ENCODE peak calls at places on chromosomes 5 and 9, in five cellular contexts. F is psoas muscle, S is hepatocyte, O is bronchial epithelial cell, G is transverse colon. N is an unnamed sample.

GRCh38 chr5:27906911-27907590 is 868.7 kb upstream of the CDH9 start:
- DNase-seq in F (no peak), S (peak), O (peak), G (no peak), N (no peak)

GRCh38 chr5:172223901-172224873 is 30.2 kb downstream of the EFCAB9 start:
- DNase-seq in F (no peak), S (no peak), O (no peak), G (no peak), N (no peak)

GRCh38 chr9:14323969-14324366 is 10.0 kb upstream of the NFIB start:
- DNase-seq in F (no peak), S (no peak), O (no peak), G (no peak), N (no peak)

GRCh38 chr9:105722099-105722498 is 27.8 kb downstream of the TMEM38B start:
- DNase-seq in F (no peak), S (no peak), O (no peak), G (no peak), N (no peak)

GRCh38 chr9:93059097-93059959 is 827 bp downstream of the SUSD3 start:
- DNase-seq in F (no peak), S (no peak), O (no peak), G (peak), N (no peak)

GRCh38 chr5:72231989-72232703 is 87.9 kb downstream of the MRPS27 start:
- DNase-seq in F (no peak), S (no peak), O (peak), G (no peak), N (no peak)

GRCh38 chr5:91787718-91788117 is 404.6 kb upstream of the ARRDC3 start:
- DNase-seq in F (no peak), S (no peak), O (peak), G (no peak), N (no peak)

GRCh38 chr5:79077680-79078365 is 8.3 kb downstream of the BHMT2 start:
- DNase-seq in F (no peak), S (no peak), O (peak), G (no peak), N (no peak)

GRCh38 chr9:17401858-17402257 is 177.0 kb upstream of the SH3GL2 start:
- DNase-seq in F (no peak), S (no peak), O (peak), G (no peak), N (no peak)

GRCh38 chr9:12718482-12719026 is 25.4 kb downstream of the TYRP1 start:
- DNase-seq in F (no peak), S (peak), O (peak), G (no peak), N (peak)

GRCh38 chr5:144247131-144247530 is 76.5 kb downstream of the KCTD16 start:
- DNase-seq in F (no peak), S (no peak), O (no peak), G (no peak), N (peak)

GRCh38 chr5:14068136-14068535 is 75.0 kb upstream of the TRIO start:
- DNase-seq in F (no peak), S (no peak), O (no peak), G (no peak), N (no peak)

GRCh38 chr5:136998864-136999263 is 500.3 kb downstream of the SPOCK1 start:
- DNase-seq in F (no peak), S (peak), O (no peak), G (no peak), N (no peak)

GRCh38 chr5:66956439-66956838 is 240.2 kb downstream of the CD180 start:
- DNase-seq in F (no peak), S (no peak), O (no peak), G (no peak), N (no peak)

GRCh38 chr5:108345541-108346171 is 36.2 kb downstream of the FBXL17 start:
- DNase-seq in F (no peak), S (peak), O (peak), G (no peak), N (no peak)

GRCh38 chr5:113265190-113265589 is 169.6 kb downstream of the TSSK1B start:
- DNase-seq in F (no peak), S (no peak), O (no peak), G (no peak), N (no peak)

GRCh38 chr9:126164796-126165525 is 161.7 kb upstream of the MVB12B start:
- DNase-seq in F (no peak), S (no peak), O (no peak), G (no peak), N (no peak)

GRCh38 chr9:125544988-125545651 is 161.9 kb downstream of the MAPKAP1 start:
- DNase-seq in F (no peak), S (peak), O (no peak), G (no peak), N (no peak)

GRCh38 chr5:112703866-112704820 is 33.5 kb upstream of the APC start:
- DNase-seq in F (no peak), S (peak), O (no peak), G (no peak), N (no peak)

GRCh38 chr5:96641368-96641767 is 20.8 kb upstream of the CAST start:
- DNase-seq in F (no peak), S (no peak), O (no peak), G (no peak), N (no peak)

GRCh38 chr5:121189569-121190305 is 661.9 kb upstream of the FTMT start:
- DNase-seq in F (no peak), S (peak), O (peak), G (no peak), N (no peak)

GRCh38 chr9:106077731-106078130 is 383.4 kb downstream of the TMEM38B start:
- DNase-seq in F (no peak), S (no peak), O (no peak), G (no peak), N (no peak)

GRCh38 chr5:169350759-169351240 is 49.9 kb upstream of the SLIT3 start:
- DNase-seq in F (peak), S (peak), O (peak), G (no peak), N (no peak)

GRCh38 chr5:55836191-55836590 is 15.0 kb upstream of the IL31RA start:
- DNase-seq in F (no peak), S (no peak), O (no peak), G (no peak), N (no peak)

GRCh38 chr9:108672475-108673065 is 183.2 kb downstream of the ACTL7B start:
- DNase-seq in F (no peak), S (peak), O (peak), G (no peak), N (no peak)

GRCh38 chr5:142829821-142830220 is 59.6 kb downstream of the ARHGAP26 start:
- DNase-seq in F (no peak), S (no peak), O (peak), G (no peak), N (no peak)

GRCh38 chr5:58484505-58484904 is 6.7 kb upstream of the GAPT start:
- DNase-seq in F (no peak), S (no peak), O (no peak), G (no peak), N (no peak)

GRCh38 chr5:59027145-59027907 is 444.5 kb downstream of the RAB3C start:
- DNase-seq in F (no peak), S (no peak), O (no peak), G (no peak), N (no peak)

GRCh38 chr5:107373511-107374263 is 297.1 kb downstream of the EFNA5 start:
- DNase-seq in F (no peak), S (no peak), O (no peak), G (no peak), N (no peak)

GRCh38 chr5:123089572-123089970 is 530 bp downstream of the PRDM6 start:
- DNase-seq in F (peak), S (peak), O (no peak), G (no peak), N (peak)

GRCh38 chr9:22136446-22137140 is 127.5 kb upstream of the CDKN2B start:
- DNase-seq in F (no peak), S (no peak), O (peak), G (no peak), N (no peak)

GRCh38 chr5:157543825-157544622 is 31.6 kb downstream of the ADAM19 start:
- DNase-seq in F (no peak), S (no peak), O (no peak), G (no peak), N (no peak)

GRCh38 chr5:137316346-137316736 is 182.8 kb downstream of the SPOCK1 start:
- DNase-seq in F (no peak), S (no peak), O (no peak), G (no peak), N (no peak)

GRCh38 chr5:132103969-132104391 is 30.4 kb downstream of the CSF2 start:
- DNase-seq in F (no peak), S (no peak), O (no peak), G (no peak), N (no peak)

GRCh38 chr5:79743846-79744605 is 54.4 kb downstream of the CMYA5 start:
- DNase-seq in F (no peak), S (no peak), O (peak), G (no peak), N (no peak)

GRCh38 chr5:72314571-72315172 is 5.4 kb downstream of the MRPS27 start:
- DNase-seq in F (no peak), S (peak), O (peak), G (no peak), N (no peak)

GRCh38 chr5:159089675-159090074 is 10.0 kb downstream of the EBF1 start:
- DNase-seq in F (no peak), S (no peak), O (no peak), G (no peak), N (no peak)

GRCh38 chr9:132201780-132202703 is 40.2 kb downstream of the NTNG2 start:
- DNase-seq in F (no peak), S (no peak), O (no peak), G (no peak), N (peak)
- TF ChIP-seq CTCF in F (no peak), S (no peak), O (no peak), G (no peak), N (no peak)

DNA sequence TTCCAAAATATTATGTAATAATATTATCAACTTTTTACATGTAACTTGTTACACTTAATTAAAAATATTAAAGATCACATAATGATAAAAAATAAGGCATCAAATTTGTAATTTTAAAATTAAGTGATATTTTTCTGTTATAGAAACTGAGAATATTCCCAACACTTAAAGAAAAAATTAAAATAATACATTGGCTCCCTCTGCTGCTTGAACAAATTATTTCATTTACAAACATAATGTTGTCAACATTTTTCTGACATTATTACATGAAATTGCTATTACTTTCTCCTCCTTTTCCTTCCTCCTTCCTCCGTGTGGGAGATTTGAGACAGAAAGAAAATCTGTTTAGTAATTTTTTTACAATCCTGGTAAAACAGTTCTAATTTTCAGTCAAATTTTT is 42.3 kb downstream of the RNF180 start:
- DNase-seq in F (no peak), S (no peak), O (peak), G (no peak), N (no peak)
- TF ChIP-seq CTCF in F (peak), S (peak), O (no peak), G (no peak), N (peak)

GRCh38 chr9:114153761-114154596 is 1.4 kb upstream of the COL27A1 start:
- DNase-seq in F (no peak), S (peak), O (no peak), G (no peak), N (peak)
- TF ChIP-seq CTCF in F (peak), S (peak), O (peak), G (no peak), N (peak)

GRCh38 chr9:123544007-123544827 is 188.2 kb downstream of the CRB2 start:
- DNase-seq in F (no peak), S (peak), O (peak), G (peak), N (peak)
- TF ChIP-seq CTCF in F (peak), S (peak), O (peak), G (peak), N (peak)

DNA sequence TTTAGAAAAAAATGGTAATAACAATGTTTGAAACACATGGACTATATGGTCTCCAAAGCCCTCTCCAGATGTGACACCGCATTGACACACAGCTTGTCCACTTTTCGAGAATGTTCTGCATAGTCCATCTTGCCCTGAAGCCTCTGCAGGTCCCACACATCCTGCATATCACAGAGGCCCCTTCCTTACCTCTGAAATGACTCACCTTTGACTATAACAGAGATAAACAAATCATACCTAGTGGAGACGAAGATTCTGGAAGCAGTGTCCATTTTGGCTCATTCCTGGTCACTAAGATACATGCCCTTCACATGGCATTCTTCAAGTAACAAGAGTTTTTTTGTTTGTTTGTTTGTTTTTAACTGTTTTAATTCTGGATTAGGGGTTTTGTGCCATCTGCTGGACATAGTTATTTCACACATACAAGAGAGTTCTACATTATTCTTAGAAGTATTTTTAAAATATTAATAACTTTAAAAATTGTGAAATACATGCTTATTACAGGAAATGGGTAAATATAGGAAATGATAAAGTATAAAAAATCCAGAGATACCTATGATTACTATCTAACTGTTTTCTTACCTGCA is 5.1 kb downstream of the ARL14EPL start:
- DNase-seq in F (no peak), S (no peak), O (peak), G (no peak), N (no peak)
- TF ChIP-seq CTCF in F (no peak), S (peak), O (no peak), G (no peak), N (no peak)

DNA sequence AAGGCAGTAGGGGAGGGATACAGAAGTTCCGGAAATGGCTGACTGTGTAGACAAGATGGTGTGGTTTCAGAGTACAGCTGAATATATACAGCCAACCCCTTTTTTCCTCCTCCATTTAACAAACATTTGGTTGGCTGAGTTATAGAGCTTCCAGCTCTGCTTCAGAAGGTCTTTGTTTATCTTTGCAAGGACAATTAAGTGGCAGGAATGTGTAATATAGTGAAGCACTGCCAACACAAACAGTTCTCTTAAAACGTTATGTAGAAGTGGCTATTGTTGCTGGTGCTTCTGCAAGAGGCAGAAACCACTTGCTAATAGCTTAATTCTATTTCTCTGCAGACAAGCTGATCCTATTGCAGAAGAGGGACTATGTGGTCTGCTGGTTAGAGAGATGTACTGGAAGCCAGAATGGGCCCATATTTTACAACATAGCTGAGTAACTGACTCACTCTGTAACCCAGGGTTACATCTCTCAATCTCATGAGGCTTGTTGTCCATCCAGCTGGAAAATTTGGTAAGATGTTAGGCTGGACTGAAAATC is 62.7 kb upstream of the OSMR start:
- DNase-seq in F (no peak), S (peak), O (peak), G (no peak), N (no peak)
- TF ChIP-seq CTCF in F (peak), S (no peak), O (no peak), G (no peak), N (no peak)

GRCh38 chr9:95907794-95908193 is 32.3 kb downstream of the ERCC6L2 start:
- DNase-seq in F (no peak), S (no peak), O (no peak), G (no peak), N (no peak)
- TF ChIP-seq CTCF in F (no peak), S (no peak), O (peak), G (no peak), N (no peak)

DNA sequence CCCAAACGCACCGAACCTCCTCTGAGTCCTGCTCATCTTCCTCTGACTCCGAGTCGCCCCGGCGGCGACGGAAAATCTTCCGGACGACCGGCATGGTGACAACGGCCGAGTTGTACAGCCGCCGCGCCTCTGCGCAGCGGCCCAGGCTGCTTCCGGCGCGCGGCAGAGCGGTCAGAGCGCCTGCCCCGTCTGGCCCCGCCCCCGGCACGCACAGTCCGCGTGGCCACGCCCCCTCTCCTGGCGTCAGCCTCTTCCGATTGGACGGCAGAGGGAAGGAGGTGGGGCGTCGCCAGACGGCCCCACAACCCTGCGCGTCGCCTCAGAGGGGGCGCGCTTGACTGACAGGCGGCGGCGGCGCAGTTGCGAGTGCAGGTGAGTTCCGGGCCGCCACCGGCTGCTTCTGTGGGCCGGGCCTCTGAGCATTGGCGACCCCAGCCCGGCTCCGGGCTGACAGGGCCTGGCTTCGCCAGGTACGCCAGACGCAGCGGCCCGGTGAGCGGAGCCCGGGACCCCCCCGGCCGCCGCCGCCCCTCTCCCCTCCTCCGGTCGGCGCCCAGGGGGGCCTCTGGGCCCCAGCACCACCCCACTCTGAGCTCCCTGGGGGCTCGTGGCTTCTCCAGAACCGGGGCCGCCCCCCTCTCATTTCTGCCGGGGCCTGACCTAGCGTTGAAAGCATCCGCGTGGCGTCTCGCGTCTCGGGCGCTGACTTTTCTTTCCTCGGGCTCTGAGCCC is at the start of the genes C9orf78 and USP20:
- DNase-seq in F (peak), S (peak), O (peak), G (peak), N (peak)
- TF ChIP-seq CTCF in F (no peak), S (no peak), O (no peak), G (no peak), N (no peak)

GRCh38 chr9:135962696-135963307 is 1.6 kb upstream of the UBAC1 start:
- DNase-seq in F (no peak), S (no peak), O (no peak), G (no peak), N (no peak)

GRCh38 chr9:135961811-135962695 is 880 bp upstream of the UBAC1 start:
- DNase-seq in F (no peak), S (no peak), O (no peak), G (no peak), N (no peak)

GRCh38 chr9:135959814-135960213 is 1.4 kb downstream of the UBAC1 start:
- DNase-seq in F (no peak), S (no peak), O (peak), G (no peak), N (no peak)

GRCh38 chr9:135960328-135961276 is 571 bp downstream of the UBAC1 start:
- DNase-seq in F (no peak), S (peak), O (no peak), G (peak), N (no peak)

GRCh38 chr9:135961277-135961705 is at the start of gene UBAC1:
- DNase-seq in F (peak), S (peak), O (peak), G (peak), N (peak)
- TF ChIP-seq CTCF in F (peak), S (peak), O (peak), G (peak), N (no peak)